ENCODE peak calls at places on chromosome 21, in four cellular contexts. U is naive thymus-derived CD4-positive, alpha-beta T cell; O is ascending aorta; J is Caco-2. S is an unnamed sample. For H3K36me3, the result is how much of the 10 kb centered on the place peaks cover.

GRCh38 chr21:26769613-26770188 is 75.5 kb downstream of the ADAMTS1 start:
- DNase-seq in J (no peak), O (no peak), U (peak), S (peak)

GRCh38 chr21:25396135-25396711 is 211.1 kb downstream of the MRPL39 start:
- DNase-seq in J (no peak), O (no peak), U (no peak), S (no peak)

GRCh38 chr21:24367936-24368335 is 1239.3 kb downstream of the MRPL39 start:
- DNase-seq in J (no peak), O (no peak), U (no peak), S (no peak)

GRCh38 chr21:17989780-17990179 is 170.6 kb upstream of the C21orf91 start:
- DNase-seq in J (no peak), U (no peak), O (no peak), S (peak)

GRCh38 chr21:36035381-36035791 is 24.9 kb downstream of the SETD4 start:
- DNase-seq in O (no peak), J (peak), U (no peak), S (no peak)

GRCh38 chr21:29849735-29850176 is 90.0 kb downstream of the GRIK1 start:
- DNase-seq in O (no peak), J (peak), U (peak), S (peak)

GRCh38 chr21:39885119-39885848 is 18.0 kb downstream of the PCP4 start:
- DNase-seq in O (no peak), J (no peak), U (no peak), S (no peak)

GRCh38 chr21:41295721-41296254 is 20.8 kb upstream of the FAM3B start:
- DNase-seq in O (no peak), U (no peak), J (no peak), S (no peak)

GRCh38 chr21:18869105-18869504 is 465.5 kb upstream of the TMPRSS15 start:
- DNase-seq in O (no peak), U (no peak), J (no peak), S (no peak)

GRCh38 chr21:42315296-42315891 is at the start of gene TFF3:
- DNase-seq in O (no peak), J (peak), U (no peak), S (no peak)

GRCh38 chr21:31913191-31913608 is 40.4 kb downstream of the HUNK start:
- DNase-seq in J (no peak), U (no peak), O (no peak), S (no peak)

GRCh38 chr21:36388835-36389234 is 3.6 kb downstream of the CHAF1B start:
- DNase-seq in J (peak), O (no peak), U (no peak), S (peak)

GRCh38 chr21:41378849-41379248 is 17.0 kb downstream of the MX2 start:
- DNase-seq in J (no peak), O (no peak), U (no peak), S (no peak)

GRCh38 chr21:27134513-27134912 is 167.6 kb upstream of the ADAMTS5 start:
- DNase-seq in U (no peak), J (no peak), O (no peak), S (no peak)

GRCh38 chr21:32260130-32260529 is 18.7 kb downstream of the MIS18A start:
- DNase-seq in O (no peak), J (no peak), U (no peak), S (no peak)

GRCh38 chr21:30695956-30696355 is 22.6 kb downstream of the KRTAP21-3 start:
- DNase-seq in U (no peak), J (no peak), O (no peak), S (no peak)

GRCh38 chr21:42392731-42393442 is 3.0 kb downstream of the TMPRSS3 start:
- DNase-seq in U (peak), J (no peak), O (no peak), S (no peak)

GRCh38 chr21:28442085-28442484 is 550.6 kb downstream of the LTN1 start:
- DNase-seq in O (no peak), J (no peak), U (no peak), S (no peak)
- H3K4me3 ChIP-seq in O (no peak), J (no peak), U (no peak), S (no peak)

GRCh38 chr21:38471766-38472165 is 26.5 kb downstream of the ERG start:
- DNase-seq in U (no peak), J (no peak), O (no peak), S (no peak)

GRCh38 chr21:38470762-38471161 is 27.5 kb downstream of the ERG start:
- DNase-seq in J (no peak), U (no peak), O (no peak), S (no peak)

GRCh38 chr21:38467369-38467768 is 30.9 kb downstream of the ERG start:
- DNase-seq in J (no peak), O (no peak), U (no peak), S (no peak)

GRCh38 chr21:38467911-38468310 is 30.4 kb downstream of the ERG start:
- DNase-seq in U (no peak), J (no peak), O (no peak), S (no peak)

GRCh38 chr21:38468989-38469388 is 29.3 kb downstream of the ERG start:
- DNase-seq in U (no peak), O (no peak), J (no peak), S (no peak)
- H3K36me3 ChIP-seq in U (under half), O (under half), J (under half), S (under half)

GRCh38 chr21:46668381-46668780 is 32.9 kb downstream of the PRMT2 start:
- DNase-seq in J (no peak), O (no peak), U (no peak), S (no peak)
- H3K4me3 ChIP-seq in J (peak), O (peak), U (peak), S (peak)

GRCh38 chr21:44092201-44092600 is 15.0 kb upstream of the PWP2 start:
- DNase-seq in O (peak), U (no peak), J (no peak), S (no peak)
- H3K36me3 ChIP-seq in O (under half), U (under half), J (under half), S (half or more)

DNA sequence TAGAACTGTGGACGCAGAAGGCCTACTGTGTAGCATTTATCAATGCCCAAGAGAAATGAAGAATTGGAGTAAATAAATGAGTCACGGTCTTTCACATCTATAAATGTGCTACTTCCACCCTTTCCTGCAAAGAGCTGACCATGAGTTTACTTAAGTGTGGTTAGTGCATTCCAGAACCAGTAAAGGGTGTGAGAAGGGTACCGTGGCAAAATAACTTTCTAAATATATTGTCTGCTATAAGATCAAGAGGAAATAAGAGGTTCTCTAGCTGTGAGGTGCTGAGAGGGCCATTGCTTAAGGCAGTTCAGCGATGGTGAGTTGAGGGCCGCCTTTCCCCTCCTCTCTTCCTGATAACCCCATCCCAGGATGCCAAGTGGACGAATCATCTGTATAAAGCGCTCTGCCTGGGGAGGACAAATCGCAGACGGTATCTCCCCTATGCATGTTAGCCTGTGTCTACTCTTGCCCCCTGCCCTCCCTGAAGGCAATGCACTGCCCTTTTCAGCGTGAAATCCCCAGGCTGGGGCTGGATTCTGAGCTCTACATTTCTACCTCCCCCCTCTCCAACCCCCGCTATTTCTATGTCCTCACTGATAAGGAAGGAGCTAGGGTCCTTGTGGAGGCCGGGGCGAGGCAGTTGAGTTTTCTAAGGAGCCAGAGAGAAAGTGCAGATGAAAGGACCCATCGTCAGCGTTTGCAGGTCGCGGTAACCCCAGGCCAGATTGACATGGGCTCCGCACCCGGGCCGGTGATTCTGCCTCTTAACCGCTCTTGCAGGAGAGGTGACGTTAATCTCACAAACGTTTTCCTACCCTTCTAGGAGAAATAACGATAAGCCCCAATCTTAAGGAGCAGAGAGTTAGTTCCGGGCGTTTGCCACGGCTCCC is 1.5 kb upstream of the NCAM2 start:
- DNase-seq in J (no peak), O (no peak), U (no peak), S (no peak)
- H3K4me3 ChIP-seq in J (no peak), O (peak), U (peak), S (no peak)

GRCh38 chr21:38807987-38808386 is 2.3 kb downstream of the ETS2 start:
- DNase-seq in U (no peak), O (no peak), J (no peak), S (no peak)
- H3K36me3 ChIP-seq in U (under half), O (under half), J (under half), S (under half)

GRCh38 chr21:34883501-34884271 is 165.4 kb downstream of the RUNX1 start:
- DNase-seq in U (no peak), O (no peak), J (no peak), S (no peak)
- H3K4me3 ChIP-seq in U (no peak), O (no peak), J (no peak), S (peak)

GRCh38 chr21:15801352-15801863 is 71.6 kb downstream of the USP25 start:
- DNase-seq in J (no peak), U (no peak), O (no peak), S (no peak)
- H3K36me3 ChIP-seq in J (under half), U (under half), O (under half), S (under half)

DNA sequence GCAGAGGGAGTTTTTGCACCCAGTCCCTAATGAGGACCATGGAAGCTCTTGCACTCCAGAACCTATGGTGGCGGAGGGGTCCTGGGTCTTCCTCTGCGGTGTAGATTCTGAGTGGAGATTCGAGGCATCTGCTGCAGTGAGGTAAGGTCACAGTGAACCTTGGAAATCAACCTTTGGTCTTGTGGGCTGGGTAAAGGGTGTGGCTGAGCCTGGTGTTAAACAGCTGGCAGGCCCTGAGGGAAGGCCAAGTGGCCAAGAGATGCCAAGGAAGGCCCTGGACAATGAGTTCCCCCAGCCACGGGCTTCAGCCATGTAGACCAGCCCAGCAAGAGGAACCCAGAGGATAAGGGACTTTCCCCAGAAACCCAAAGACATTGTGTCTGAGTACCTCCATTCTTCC is 137.2 kb upstream of the ETS2 start:
- DNase-seq in J (no peak), U (no peak), O (no peak), S (no peak)
- H3K4me3 ChIP-seq in J (no peak), U (no peak), O (no peak), S (no peak)

GRCh38 chr21:46000182-46000730 is 18.7 kb downstream of the COL6A1 start:
- DNase-seq in O (peak), J (no peak), U (no peak), S (peak)
- H3K36me3 ChIP-seq in O (half or more), J (under half), U (under half), S (under half)